ENCODE peak calls at places on chromosomes 16 and 17, in seven cellular contexts. One of them, this sample, is unnamed.

GRCh38 chr17:80382446-80382845 is 32.5 kb upstream of the ENDOV start:
- DNase-seq in mammary epithelial cell: no peak
- DNase-seq in lower leg skin: no peak
- DNase-seq in astrocyte: no peak
- DNase-seq in type B pancreatic cell: no peak
- DNase-seq in HFF-Myc: no peak
- DNase-seq in AG04449: no peak
- DNase-seq in this sample: no peak

GRCh38 chr17:77814091-77814772 is 144.3 kb upstream of the TNRC6C start:
- DNase-seq in type B pancreatic cell: no peak
- DNase-seq in mammary epithelial cell: no peak
- DNase-seq in AG04449: no peak
- DNase-seq in HFF-Myc: no peak
- DNase-seq in astrocyte: no peak
- DNase-seq in lower leg skin: no peak
- DNase-seq in this sample: no peak

GRCh38 chr17:82367724-82368524 is 3.6 kb upstream of the UTS2R start:
- DNase-seq in AG04449: no peak
- DNase-seq in HFF-Myc: no peak
- DNase-seq in astrocyte: no peak
- DNase-seq in type B pancreatic cell: no peak
- DNase-seq in mammary epithelial cell: no peak
- DNase-seq in lower leg skin: no peak
- DNase-seq in this sample: no peak

GRCh38 chr17:6232768-6233130 is 162.6 kb downstream of the WSCD1 start:
- DNase-seq in lower leg skin: no peak
- DNase-seq in AG04449: no peak
- DNase-seq in type B pancreatic cell: peak
- DNase-seq in mammary epithelial cell: no peak
- DNase-seq in HFF-Myc: no peak
- DNase-seq in astrocyte: no peak
- DNase-seq in this sample: no peak

GRCh38 chr17:2174048-2174447 is 119.1 kb downstream of the HIC1 start:
- DNase-seq in astrocyte: peak
- DNase-seq in type B pancreatic cell: no peak
- DNase-seq in HFF-Myc: no peak
- DNase-seq in mammary epithelial cell: peak
- DNase-seq in lower leg skin: no peak
- DNase-seq in AG04449: no peak
- DNase-seq in this sample: no peak

GRCh38 chr16:86492961-86493639 is 17.2 kb upstream of the FOXF1 start:
- DNase-seq in AG04449: no peak
- DNase-seq in mammary epithelial cell: no peak
- DNase-seq in type B pancreatic cell: no peak
- DNase-seq in HFF-Myc: no peak
- DNase-seq in lower leg skin: no peak
- DNase-seq in astrocyte: no peak
- DNase-seq in this sample: no peak

GRCh38 chr17:9684955-9685621 is 39.8 kb downstream of the USP43 start:
- DNase-seq in AG04449: no peak
- DNase-seq in HFF-Myc: no peak
- DNase-seq in astrocyte: peak
- DNase-seq in type B pancreatic cell: no peak
- DNase-seq in mammary epithelial cell: peak
- DNase-seq in lower leg skin: no peak
- DNase-seq in this sample: no peak

GRCh38 chr16:46891910-46892309 is 7.7 kb downstream of the GPT2 start:
- DNase-seq in lower leg skin: no peak
- DNase-seq in type B pancreatic cell: no peak
- DNase-seq in astrocyte: no peak
- DNase-seq in HFF-Myc: no peak
- DNase-seq in AG04449: no peak
- DNase-seq in mammary epithelial cell: no peak
- DNase-seq in this sample: no peak

GRCh38 chr16:29977063-29977462 is 3.4 kb downstream of the TAOK2 start:
- DNase-seq in HFF-Myc: no peak
- DNase-seq in AG04449: no peak
- DNase-seq in mammary epithelial cell: no peak
- DNase-seq in lower leg skin: no peak
- DNase-seq in type B pancreatic cell: no peak
- DNase-seq in astrocyte: no peak
- DNase-seq in this sample: no peak

GRCh38 chr17:72185571-72185970 is 64.8 kb downstream of the SOX9 start:
- DNase-seq in type B pancreatic cell: no peak
- DNase-seq in HFF-Myc: no peak
- DNase-seq in mammary epithelial cell: no peak
- DNase-seq in astrocyte: peak
- DNase-seq in AG04449: no peak
- DNase-seq in lower leg skin: no peak
- DNase-seq in this sample: no peak

GRCh38 chr16:35533683-35534082 is 2074.3 kb downstream of the TP53TG3F start:
- DNase-seq in astrocyte: no peak
- DNase-seq in HFF-Myc: no peak
- DNase-seq in lower leg skin: no peak
- DNase-seq in AG04449: no peak
- DNase-seq in mammary epithelial cell: no peak
- DNase-seq in type B pancreatic cell: no peak
- DNase-seq in this sample: no peak

GRCh38 chr17:15213381-15214087 is 51.6 kb downstream of the PMP22 start:
- DNase-seq in AG04449: no peak
- DNase-seq in HFF-Myc: no peak
- DNase-seq in mammary epithelial cell: no peak
- DNase-seq in astrocyte: no peak
- DNase-seq in type B pancreatic cell: no peak
- DNase-seq in lower leg skin: no peak
- DNase-seq in this sample: no peak

GRCh38 chr16:86351041-86351784 is 159.1 kb upstream of the FOXF1 start:
- DNase-seq in HFF-Myc: no peak
- DNase-seq in mammary epithelial cell: no peak
- DNase-seq in AG04449: no peak
- DNase-seq in type B pancreatic cell: no peak
- DNase-seq in lower leg skin: no peak
- DNase-seq in astrocyte: no peak
- DNase-seq in this sample: no peak

GRCh38 chr17:82283208-82283749 is 9.8 kb upstream of the CSNK1D start:
- DNase-seq in AG04449: no peak
- DNase-seq in type B pancreatic cell: no peak
- DNase-seq in mammary epithelial cell: peak
- DNase-seq in lower leg skin: no peak
- DNase-seq in astrocyte: peak
- DNase-seq in HFF-Myc: no peak
- DNase-seq in this sample: peak

GRCh38 chr16:52498640-52499039 is 48.3 kb downstream of the TOX3 start:
- DNase-seq in lower leg skin: no peak
- DNase-seq in type B pancreatic cell: no peak
- DNase-seq in astrocyte: peak
- DNase-seq in mammary epithelial cell: no peak
- DNase-seq in AG04449: no peak
- DNase-seq in HFF-Myc: no peak
- DNase-seq in this sample: no peak

GRCh38 chr16:58513874-58514273 is 1.4 kb upstream of the SETD6 start:
- DNase-seq in HFF-Myc: no peak
- DNase-seq in astrocyte: peak
- DNase-seq in type B pancreatic cell: no peak
- DNase-seq in mammary epithelial cell: no peak
- DNase-seq in lower leg skin: no peak
- DNase-seq in AG04449: no peak
- DNase-seq in this sample: no peak

GRCh38 chr16:3317315-3317999 is 12.2 kb downstream of the ZNF75A start:
- DNase-seq in mammary epithelial cell: no peak
- DNase-seq in AG04449: no peak
- DNase-seq in astrocyte: peak
- DNase-seq in HFF-Myc: no peak
- DNase-seq in type B pancreatic cell: no peak
- DNase-seq in lower leg skin: no peak
- DNase-seq in this sample: no peak

GRCh38 chr17:4005296-4006164 is 41.3 kb upstream of the ATP2A3 start:
- DNase-seq in mammary epithelial cell: no peak
- DNase-seq in type B pancreatic cell: no peak
- DNase-seq in astrocyte: no peak
- DNase-seq in AG04449: no peak
- DNase-seq in HFF-Myc: no peak
- DNase-seq in lower leg skin: no peak
- DNase-seq in this sample: no peak

GRCh38 chr17:37239690-37240344 is 136.0 kb upstream of the C17orf78 start:
- DNase-seq in HFF-Myc: no peak
- DNase-seq in AG04449: no peak
- DNase-seq in type B pancreatic cell: no peak
- DNase-seq in lower leg skin: no peak
- DNase-seq in astrocyte: peak
- DNase-seq in mammary epithelial cell: no peak
- DNase-seq in this sample: no peak

GRCh38 chr16:89583197-89583894 is 7.8 kb downstream of the CPNE7 start:
- DNase-seq in lower leg skin: no peak
- DNase-seq in HFF-Myc: no peak
- DNase-seq in mammary epithelial cell: no peak
- DNase-seq in type B pancreatic cell: no peak
- DNase-seq in astrocyte: no peak
- DNase-seq in AG04449: no peak
- DNase-seq in this sample: no peak

DNA sequence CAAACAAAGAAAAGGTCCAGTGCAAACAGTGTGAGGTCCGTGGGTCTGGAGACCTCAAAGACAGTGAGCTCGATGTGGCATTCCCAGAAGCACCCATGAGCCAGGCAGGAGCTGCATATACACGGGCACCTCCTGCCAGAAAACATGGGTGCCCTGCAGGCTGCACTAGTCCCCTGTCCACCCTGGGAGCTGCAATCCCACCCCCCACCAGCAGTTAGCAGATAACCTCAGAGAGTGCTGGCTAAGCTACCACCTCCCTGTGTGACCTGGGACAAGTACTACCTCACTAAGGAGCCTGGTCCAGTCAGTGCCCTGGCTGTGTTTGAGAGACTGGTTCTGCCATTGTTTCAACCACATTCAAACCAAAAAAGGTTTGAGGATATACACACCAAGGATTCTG is 135.7 kb downstream of the ZNF423 start:
- DNase-seq in lower leg skin: no peak
- DNase-seq in mammary epithelial cell: no peak
- DNase-seq in type B pancreatic cell: no peak
- DNase-seq in astrocyte: no peak
- DNase-seq in AG04449: no peak
- DNase-seq in HFF-Myc: no peak
- DNase-seq in this sample: no peak
- TF ChIP-seq CTCF in lower leg skin: no peak
- TF ChIP-seq CTCF in mammary epithelial cell: no peak
- TF ChIP-seq CTCF in type B pancreatic cell: no peak
- TF ChIP-seq CTCF in astrocyte: no peak
- TF ChIP-seq CTCF in AG04449: no peak
- TF ChIP-seq CTCF in HFF-Myc: no peak
- TF ChIP-seq CTCF in this sample: no peak

DNA sequence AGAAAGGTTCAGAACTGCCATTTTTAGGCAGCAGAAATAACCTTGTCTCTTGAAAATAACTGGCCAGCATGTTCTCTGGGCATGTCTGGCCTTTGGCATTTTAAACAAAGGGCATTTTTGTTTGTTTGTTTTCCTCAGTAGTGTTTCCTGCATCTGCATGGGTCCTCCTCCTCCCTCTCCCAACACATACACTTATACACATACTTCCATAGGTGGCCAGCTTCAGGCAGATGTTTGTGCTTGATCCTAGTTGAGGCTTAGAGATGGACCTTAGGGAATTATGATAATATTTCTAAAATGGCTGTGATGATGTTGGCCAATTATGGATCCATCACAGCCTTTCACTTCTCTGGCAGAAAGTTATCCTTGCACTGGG is 7.2 kb downstream of the TBX4 start:
- DNase-seq in lower leg skin: no peak
- DNase-seq in mammary epithelial cell: no peak
- DNase-seq in astrocyte: no peak
- DNase-seq in type B pancreatic cell: no peak
- DNase-seq in HFF-Myc: no peak
- DNase-seq in AG04449: no peak
- DNase-seq in this sample: no peak
- TF ChIP-seq CTCF in lower leg skin: no peak
- TF ChIP-seq CTCF in mammary epithelial cell: no peak
- TF ChIP-seq CTCF in astrocyte: no peak
- TF ChIP-seq CTCF in type B pancreatic cell: no peak
- TF ChIP-seq CTCF in HFF-Myc: no peak
- TF ChIP-seq CTCF in AG04449: no peak
- TF ChIP-seq CTCF in this sample: no peak

DNA sequence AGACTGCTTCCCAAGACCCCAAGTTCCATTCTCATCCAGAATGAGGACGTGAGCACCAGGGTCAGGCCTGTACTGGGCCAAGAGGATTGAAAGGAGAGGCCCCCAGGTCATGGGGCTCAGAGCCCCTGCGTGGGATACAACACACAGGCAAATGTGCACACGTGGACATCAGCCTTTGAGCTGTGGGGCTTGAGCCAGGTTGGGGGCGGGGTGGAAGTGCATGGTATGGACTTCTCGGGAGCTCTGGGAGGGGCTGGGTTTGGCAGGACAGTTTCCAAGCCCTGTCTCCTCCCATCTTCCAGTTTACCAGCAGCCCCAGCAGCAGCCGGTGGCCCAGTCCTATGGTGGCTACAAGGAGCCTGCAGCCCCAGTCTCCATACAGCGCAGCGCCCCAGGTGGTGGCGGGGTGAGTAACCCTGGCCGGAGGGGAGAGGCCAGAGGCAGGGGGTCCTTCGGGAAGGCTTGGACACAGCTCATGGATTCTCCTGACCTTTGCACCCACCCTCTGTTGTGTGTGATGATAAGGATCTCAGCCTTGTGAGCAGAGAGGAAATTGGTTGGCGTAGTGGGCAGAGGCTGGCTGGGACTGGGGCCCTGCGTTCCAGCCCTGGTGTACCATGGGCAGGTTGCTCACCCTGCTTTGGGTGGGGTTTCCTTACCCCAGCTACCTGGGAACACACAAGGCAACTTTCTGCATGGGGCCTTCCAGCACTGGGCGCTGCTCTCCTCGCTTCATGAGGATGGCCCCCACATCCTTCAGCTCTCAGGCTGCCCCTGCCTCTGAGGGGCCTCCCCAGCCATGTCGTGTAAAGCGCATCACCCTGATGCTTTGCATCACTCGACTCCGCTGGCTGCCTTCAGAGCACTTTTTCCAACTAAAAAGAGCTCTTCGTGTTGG is 10.4 kb upstream of the LASP1NB start:
- DNase-seq in mammary epithelial cell: no peak
- DNase-seq in lower leg skin: peak
- DNase-seq in HFF-Myc: no peak
- DNase-seq in type B pancreatic cell: peak
- DNase-seq in astrocyte: no peak
- DNase-seq in AG04449: no peak
- DNase-seq in this sample: no peak
- TF ChIP-seq CTCF in mammary epithelial cell: no peak
- TF ChIP-seq CTCF in lower leg skin: no peak
- TF ChIP-seq CTCF in HFF-Myc: no peak
- TF ChIP-seq CTCF in type B pancreatic cell: no peak
- TF ChIP-seq CTCF in astrocyte: no peak
- TF ChIP-seq CTCF in AG04449: no peak
- TF ChIP-seq CTCF in this sample: no peak

DNA sequence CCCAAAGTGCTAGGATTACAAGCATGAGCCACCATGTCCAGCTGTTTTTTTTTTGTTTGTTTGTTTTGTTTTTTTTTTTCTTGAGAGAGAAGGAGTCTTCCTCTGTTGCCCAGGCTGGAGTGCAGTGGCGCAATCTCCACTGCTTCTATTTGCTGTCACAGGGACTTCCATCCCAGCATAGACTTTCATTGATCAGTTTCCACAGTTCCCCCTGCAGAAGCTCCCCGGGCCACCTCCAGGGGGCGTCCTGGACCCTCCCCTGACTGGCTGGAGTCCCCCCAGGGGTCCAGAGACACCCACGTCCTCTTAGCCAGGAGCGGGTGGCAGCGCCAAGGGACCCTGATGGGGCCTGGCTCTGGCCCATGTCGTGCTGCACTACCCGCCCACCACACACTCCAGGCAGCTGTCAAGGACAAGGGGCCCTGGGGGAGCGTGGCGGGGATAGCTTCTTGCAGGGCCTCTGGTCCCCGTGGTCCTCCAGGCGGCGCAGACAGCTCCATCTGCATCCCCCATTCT is 3.1 kb upstream of the NPW start:
- DNase-seq in lower leg skin: no peak
- DNase-seq in astrocyte: no peak
- DNase-seq in type B pancreatic cell: no peak
- DNase-seq in AG04449: no peak
- DNase-seq in HFF-Myc: no peak
- DNase-seq in mammary epithelial cell: no peak
- DNase-seq in this sample: no peak
- TF ChIP-seq CTCF in lower leg skin: no peak
- TF ChIP-seq CTCF in astrocyte: peak
- TF ChIP-seq CTCF in type B pancreatic cell: peak
- TF ChIP-seq CTCF in AG04449: peak
- TF ChIP-seq CTCF in HFF-Myc: peak
- TF ChIP-seq CTCF in mammary epithelial cell: peak
- TF ChIP-seq CTCF in this sample: peak

This sample was measured in CD14-positive monocyte.